ENCODE peak calls at places on chromosomes 5 and 9, in four cellular contexts. F is anterior cingulate cortex, L is iPS-NIHi11, N is pancreas. H is an unnamed sample.

GRCh38 chr9:111955048-111955447 is 58.4 kb downstream of the UGCG start:
- DNase-seq in F (no peak), L (no peak), N (no peak), H (no peak)

GRCh38 chr5:179788193-179788854 is 5.5 kb upstream of the LTC4S start:
- DNase-seq in F (no peak), L (no peak), N (no peak), H (no peak)

GRCh38 chr5:1363160-1363559 is 18.3 kb upstream of the CLPTM1L start:
- DNase-seq in F (no peak), L (no peak), N (no peak), H (no peak)

GRCh38 chr5:132375957-132376356 is 6.4 kb downstream of the SLC22A5 start:
- DNase-seq in F (no peak), L (peak; percentile 7), N (no peak), H (no peak)

GRCh38 chr9:132761602-132762001 is 91.3 kb downstream of the GTF3C4 start:
- DNase-seq in F (no peak), L (no peak), N (no peak), H (no peak)

GRCh38 chr5:171513591-171513990 is 94.1 kb downstream of the FGF18 start:
- DNase-seq in F (no peak), L (no peak), N (no peak), H (no peak)

GRCh38 chr9:87673446-87674109 is 52.3 kb upstream of the CTSL start:
- DNase-seq in F (no peak), L (no peak), N (no peak), H (no peak)

GRCh38 chr9:6973762-6974161 is 216.0 kb downstream of the KDM4C start:
- DNase-seq in F (no peak), L (no peak), N (no peak), H (no peak)

GRCh38 chr9:72551306-72551705 is 29.9 kb downstream of the TMC1 start:
- DNase-seq in F (peak; percentile 4), L (no peak), N (no peak), H (no peak)

GRCh38 chr9:115416299-115416698 is 298.3 kb upstream of the TNC start:
- DNase-seq in F (no peak), L (no peak), N (no peak), H (no peak)

GRCh38 chr9:137150485-137151060 is 11.6 kb downstream of the GRIN1 start:
- DNase-seq in F (no peak), L (peak; percentile 59), N (peak; percentile 74), H (no peak)

GRCh38 chr9:1947438-1947837 is 67.7 kb upstream of the SMARCA2 start:
- DNase-seq in F (no peak), L (no peak), N (no peak), H (no peak)

GRCh38 chr9:26656003-26656940 is 236.3 kb downstream of the CAAP1 start:
- DNase-seq in F (peak; percentile 20), L (peak; percentile 63), N (no peak), H (peak; percentile 53)

GRCh38 chr5:132056610-132057497 is 3.6 kb upstream of the IL3 start:
- DNase-seq in F (no peak), L (peak; percentile 15), N (no peak), H (peak; percentile 0)

GRCh38 chr9:125843646-125844045 is 96.5 kb downstream of the PBX3 start:
- DNase-seq in F (no peak), L (no peak), N (no peak), H (no peak)

GRCh38 chr9:137391411-137391754 is 31.6 kb downstream of the EXD3 start:
- DNase-seq in F (no peak), L (peak; percentile 73), N (no peak), H (peak; percentile 20)

GRCh38 chr5:175778951-175779475 is 92.4 kb upstream of the CPLX2 start:
- DNase-seq in F (peak; percentile 77), L (no peak), N (peak; percentile 67), H (peak; percentile 88)

GRCh38 chr5:1294839-1295649 is at the start of gene TERT:
- DNase-seq in F (no peak), L (peak; percentile 93), N (peak; percentile 27), H (no peak)

GRCh38 chr9:121956808-121957207 is 136.3 kb downstream of the TTLL11 start:
- DNase-seq in F (no peak), L (no peak), N (no peak), H (no peak)

GRCh38 chr5:17157294-17157693 is 60.1 kb upstream of the BASP1 start:
- DNase-seq in F (no peak), L (no peak), N (no peak), H (no peak)

GRCh38 chr5:129904102-129904666 is at the start of gene CHSY3:
- DNase-seq in F (peak; percentile 82), L (peak; percentile 81), N (peak; percentile 86), H (peak; percentile 89)

GRCh38 chr5:134177197-134178171 is 734 bp upstream of the SKP1 start:
- DNase-seq in F (peak; percentile 89), L (peak; percentile 9), N (peak; percentile 43), H (peak; percentile 61)

GRCh38 chr5:143782588-143783386 is 29.2 kb upstream of the HMHB1 start:
- DNase-seq in F (no peak), L (peak; percentile 47), N (no peak), H (no peak)

GRCh38 chr5:64865662-64866061 is 96.9 kb downstream of the CWC27 start:
- DNase-seq in F (no peak), L (no peak), N (no peak), H (no peak)

GRCh38 chr9:125525846-125526619 is 181.0 kb downstream of the MAPKAP1 start:
- DNase-seq in F (no peak), L (no peak), N (no peak), H (peak; percentile 83)

GRCh38 chr9:137506702-137507171 is 43.5 kb downstream of the PNPLA7 start:
- DNase-seq in F (no peak), L (peak; percentile 2), N (no peak), H (no peak)

GRCh38 chr5:43981556-43981955 is 378.6 kb downstream of the NNT start:
- DNase-seq in F (no peak), L (peak; percentile 7), N (no peak), H (no peak)

GRCh38 chr5:179823937-179824744 is 3.4 kb downstream of the SQSTM1 start:
- DNase-seq in F (no peak), L (no peak), N (no peak), H (no peak)

GRCh38 chr5:74173260-74173659 is 467.3 kb downstream of the ENC1 start:
- DNase-seq in F (no peak), L (peak; percentile 30), N (no peak), H (no peak)

GRCh38 chr9:15743512-15743911 is 190.7 kb downstream of the CCDC171 start:
- DNase-seq in F (no peak), L (no peak), N (no peak), H (no peak)

GRCh38 chr5:150440948-150441812 is 8.4 kb downstream of the RPS14 start:
- DNase-seq in F (no peak), L (no peak), N (no peak), H (no peak)

H was measured in thyroid gland.